ENCODE peak calls at places on chromosomes 5 and 9, in six cellular contexts. A is IMR-90, P is H9, Y is H1, H is trophoblast cell, T is mesenchymal stem cell. K is an unnamed sample.
A peak's percentile ranks its signal among the peaks of the same experiment; 100 is the strongest.

GRCh38 chr9:68949271-68950000 is 64.5 kb downstream of the PRKACG start:
- DNase-seq in H (peak; percentile 14), A (no peak), P (no peak), Y (no peak), T (no peak), K (no peak)

GRCh38 chr5:15791859-15792258 is 291.9 kb downstream of the FBXL7 start:
- DNase-seq in P (no peak), Y (no peak), H (no peak), A (peak; percentile 66), T (no peak), K (no peak)

GRCh38 chr5:170147051-170147785 is 41.5 kb downstream of the FOXI1 start:
- DNase-seq in Y (no peak), T (no peak), H (no peak), A (no peak), P (no peak), K (no peak)

GRCh38 chr5:13567819-13568218 is 376.7 kb downstream of the DNAH5 start:
- DNase-seq in Y (no peak), T (peak; percentile 20), A (peak; percentile 72), H (peak; percentile 95), P (no peak), K (no peak)

GRCh38 chr5:108249785-108250100 is 132.2 kb downstream of the FBXL17 start:
- DNase-seq in Y (no peak), A (no peak), T (no peak), H (no peak), P (no peak), K (no peak)

GRCh38 chr9:137455361-137455991 is 3.7 kb downstream of the NSMF start:
- DNase-seq in T (no peak), P (no peak), A (no peak), H (no peak), Y (no peak), K (no peak)

GRCh38 chr9:129746092-129746760 is 6.6 kb downstream of the PTGES start:
- DNase-seq in Y (no peak), H (no peak), A (no peak), P (no peak), T (no peak), K (no peak)

GRCh38 chr9:22111871-22112247 is 102.8 kb upstream of the CDKN2B start:
- DNase-seq in H (no peak), Y (no peak), T (peak; percentile 66), A (peak; percentile 84), P (no peak), K (no peak)

GRCh38 chr5:172716796-172717313 is 54.1 kb downstream of the DUSP1 start:
- DNase-seq in H (peak; percentile 90), T (peak; percentile 83), P (peak; percentile 83), Y (no peak), A (peak; percentile 80), K (peak; percentile 79)

GRCh38 chr9:18795947-18796705 is 236.9 kb downstream of the SAXO1 start:
- DNase-seq in Y (no peak), T (peak; percentile 6), P (no peak), A (peak; percentile 61), H (no peak), K (no peak)

GRCh38 chr5:139635191-139635590 is 13.0 kb upstream of the CXXC5 start:
- DNase-seq in A (no peak), T (no peak), P (no peak), Y (no peak), H (no peak), K (no peak)

GRCh38 chr5:139634541-139634940 is 13.6 kb upstream of the CXXC5 start:
- DNase-seq in A (no peak), H (no peak), T (no peak), P (no peak), Y (no peak), K (no peak)

GRCh38 chr5:139636207-139636792 is 11.8 kb upstream of the CXXC5 start:
- DNase-seq in H (no peak), A (no peak), T (no peak), P (no peak), Y (no peak), K (no peak)

GRCh38 chr5:139636975-139637408 is 11.2 kb upstream of the CXXC5 start:
- DNase-seq in H (no peak), A (peak; percentile 51), T (peak; percentile 75), P (no peak), Y (no peak), K (no peak)

GRCh38 chr5:139635606-139636206 is 12.4 kb upstream of the CXXC5 start:
- DNase-seq in H (peak; percentile 25), Y (no peak), T (peak; percentile 95), P (no peak), A (peak; percentile 95), K (no peak)
- H2BK5ac ChIP-seq in H (peak overlapping the region; percentile 26), Y (peak overlapping the region; percentile 1), T (no peak overlapping the region), P (no peak overlapping the region), A (no peak overlapping the region), K (no peak overlapping the region)

GRCh38 chr5:149605354-149605997 is 24.2 kb downstream of the ARHGEF37 start:
- DNase-seq in Y (no peak), A (no peak), H (no peak), P (no peak), T (no peak), K (no peak)

GRCh38 chr5:149608936-149609502 is 27.7 kb downstream of the ARHGEF37 start:
- DNase-seq in T (peak; percentile 40), P (no peak), A (no peak), H (peak; percentile 82), Y (no peak), K (no peak)

GRCh38 chr5:149603210-149603609 is 21.9 kb downstream of the ARHGEF37 start:
- DNase-seq in A (no peak), H (peak; percentile 74), P (no peak), T (no peak), Y (no peak), K (no peak)

GRCh38 chr5:149604321-149604720 is 23.0 kb downstream of the ARHGEF37 start:
- DNase-seq in T (no peak), A (no peak), H (no peak), Y (no peak), P (no peak), K (no peak)

GRCh38 chr5:149605998-149606721 is 24.9 kb downstream of the ARHGEF37 start:
- DNase-seq in Y (no peak), A (peak; percentile 82), T (peak; percentile 74), P (no peak), H (peak; percentile 92), K (no peak)
- H3K14ac ChIP-seq in Y (no peak overlapping the region), A (peak overlapping the region; percentile 58), T (peak overlapping the region; percentile 64), P (no peak overlapping the region), H (peak overlapping the region; percentile 38), K (no peak overlapping the region)

GRCh38 chr9:126561582-126561981 is 52.1 kb upstream of the LMX1B start:
- DNase-seq in T (no peak), A (no peak), Y (no peak), H (no peak), P (no peak), K (no peak)

GRCh38 chr9:126563556-126563955 is 50.2 kb upstream of the LMX1B start:
- DNase-seq in Y (no peak), A (no peak), T (no peak), P (no peak), H (no peak), K (no peak)

GRCh38 chr9:126565336-126566128 is 48.2 kb upstream of the LMX1B start:
- DNase-seq in P (no peak), Y (no peak), H (no peak), T (no peak), A (no peak), K (no peak)

GRCh38 chr9:126564128-126564527 is 49.6 kb upstream of the LMX1B start:
- DNase-seq in P (no peak), Y (no peak), T (no peak), A (no peak), H (no peak), K (no peak)

DNA sequence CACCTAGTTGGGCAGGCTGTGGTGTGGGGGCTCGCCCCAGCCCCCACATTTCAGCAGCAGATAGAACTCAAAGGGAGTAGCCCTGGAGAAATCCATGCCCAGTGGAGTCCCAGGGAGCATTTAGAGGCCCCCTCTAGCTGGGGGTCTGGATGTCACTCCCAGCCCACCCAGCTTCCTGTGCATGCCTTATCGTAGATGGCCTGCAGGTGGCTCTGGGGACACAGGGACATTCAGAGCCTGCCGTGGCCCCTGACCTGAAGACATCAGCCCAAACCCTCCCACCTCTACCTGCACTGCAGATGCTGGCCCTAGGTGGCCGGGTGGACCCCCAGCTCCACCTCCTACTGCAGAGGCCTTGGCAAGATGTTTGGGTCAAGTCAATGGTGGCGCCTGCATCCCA is 49.0 kb upstream of the LMX1B start:
- DNase-seq in Y (no peak), H (no peak), P (peak; percentile 70), T (no peak), A (no peak), K (no peak)
- H2BK5ac ChIP-seq in Y (no peak overlapping the region), H (no peak overlapping the region), P (no peak overlapping the region), T (no peak overlapping the region), A (no peak overlapping the region), K (no peak overlapping the region)

DNA sequence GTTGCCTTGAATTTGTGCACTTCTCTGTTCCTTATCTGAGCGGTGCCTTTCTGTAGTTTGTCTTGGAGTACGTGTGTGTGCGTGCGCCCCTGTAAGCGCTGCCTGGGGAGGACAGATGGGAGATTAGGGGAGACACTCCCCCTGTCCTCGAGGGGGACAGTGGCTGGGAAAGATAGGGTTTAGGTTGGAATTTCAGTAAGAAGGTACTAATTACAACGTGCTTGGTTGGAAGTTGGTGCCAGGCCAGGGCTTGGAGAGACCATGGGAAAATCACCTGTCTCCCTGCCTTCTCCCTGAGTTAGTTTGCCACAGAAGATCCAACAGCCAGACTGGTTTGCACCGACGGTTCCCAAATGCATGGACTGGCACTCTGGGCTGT is 73.2 kb downstream of the PIK3R1 start:
- DNase-seq in P (no peak), A (no peak), T (peak; percentile 45), Y (no peak), H (no peak), K (no peak)
- H3K14ac ChIP-seq in P (no peak overlapping the region), A (peak overlapping the region; percentile 88), T (no peak overlapping the region), Y (no peak overlapping the region), H (peak overlapping the region; percentile 61), K (no peak overlapping the region)

GRCh38 chr5:124976086-124976485 is 229.6 kb upstream of the ZNF608 start:
- DNase-seq in Y (no peak), P (no peak), T (no peak), A (no peak), H (no peak), K (no peak)

GRCh38 chr5:124973613-124974130 is 227.2 kb upstream of the ZNF608 start:
- DNase-seq in Y (no peak), H (peak; percentile 51), T (no peak), A (no peak), P (no peak), K (no peak)

GRCh38 chr5:124972703-124973102 is 226.3 kb upstream of the ZNF608 start:
- DNase-seq in P (peak; percentile 46), Y (no peak), T (no peak), A (no peak), H (no peak), K (no peak)
- H2BK5ac ChIP-seq in P (no peak overlapping the region), Y (no peak overlapping the region), T (no peak overlapping the region), A (no peak overlapping the region), H (no peak overlapping the region), K (no peak overlapping the region)

DNA sequence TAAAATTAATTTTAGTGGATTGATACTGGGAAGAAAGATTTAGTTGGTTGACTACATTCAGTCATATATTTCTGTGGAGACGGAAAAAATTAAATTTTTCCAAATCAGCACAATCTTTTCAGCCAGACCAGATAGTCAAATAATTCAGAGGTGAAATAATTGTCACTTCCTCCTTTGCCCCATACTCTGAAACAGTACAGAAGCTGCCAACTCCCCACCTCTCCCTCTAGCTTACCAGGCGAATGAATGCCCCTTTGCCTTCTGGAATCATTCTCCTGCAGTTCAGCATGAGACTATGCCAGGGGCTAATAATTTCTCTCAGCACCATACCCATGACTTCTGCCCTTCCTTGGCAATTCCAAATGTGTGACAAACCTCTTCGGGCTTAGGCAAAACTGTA is 43.5 kb downstream of the EBF1 start:
- DNase-seq in P (no peak), H (no peak), T (no peak), A (no peak), Y (no peak), K (no peak)
- H3K14ac ChIP-seq in P (no peak overlapping the region), H (no peak overlapping the region), T (no peak overlapping the region), A (no peak overlapping the region), Y (no peak overlapping the region), K (no peak overlapping the region)

K was measured in neuronal stem cell.